ENCODE peak calls at places on chromosomes 11 and 22, in four cellular contexts. J is SJSA1, G is spleen, L is IMR-90. A is an unnamed sample.

GRCh38 chr11:130314184-130314748 is 451 bp downstream of the ZBTB44 start:
- DNase-seq in J (peak; percentile 59), G (peak; percentile 95), L (peak; percentile 1), A (peak; percentile 29)

GRCh38 chr11:69864589-69864929 is 45.3 kb upstream of the FGF3 start:
- DNase-seq in J (no peak), G (no peak), L (no peak), A (no peak)

GRCh38 chr22:37557321-37558001 is 2.8 kb upstream of the CDC42EP1 start:
- DNase-seq in J (no peak), G (no peak), L (no peak), A (no peak)

GRCh38 chr11:75311858-75312288 is 39.6 kb downstream of the ARRB1 start:
- DNase-seq in J (no peak), G (no peak), L (peak; percentile 17), A (no peak)

GRCh38 chr11:71391786-71392185 is 56.4 kb downstream of the DHCR7 start:
- DNase-seq in J (no peak), G (no peak), L (no peak), A (no peak)

GRCh38 chr11:83249972-83250593 is 36.1 kb downstream of the CCDC90B start:
- DNase-seq in J (no peak), G (no peak), L (peak; percentile 69), A (peak; percentile 58)

GRCh38 chr11:7977251-7977917 is 9.8 kb upstream of the EIF3F start:
- DNase-seq in J (peak; percentile 82), G (no peak), L (peak; percentile 97), A (peak; percentile 24)

GRCh38 chr11:66279092-66279797 is 1.3 kb downstream of the CNIH2 start:
- DNase-seq in J (no peak), G (peak; percentile 58), L (no peak), A (no peak)

GRCh38 chr11:65764434-65764833 is 16.3 kb downstream of the AP5B1 start:
- DNase-seq in J (no peak), G (no peak), L (no peak), A (no peak)

GRCh38 chr11:6237271-6237670 is 1.6 kb upstream of the CNGA4 start:
- DNase-seq in J (no peak), G (no peak), L (no peak), A (no peak)

GRCh38 chr11:36452231-36452630 is 57.8 kb downstream of the TRAF6 start:
- DNase-seq in J (peak; percentile 37), G (no peak), L (peak; percentile 32), A (no peak)
- H3K27ac ChIP-seq in J (no peak overlapping the region), G (no peak overlapping the region), L (peak overlapping the region; percentile 9), A (peak overlapping the region; percentile 79)

DNA sequence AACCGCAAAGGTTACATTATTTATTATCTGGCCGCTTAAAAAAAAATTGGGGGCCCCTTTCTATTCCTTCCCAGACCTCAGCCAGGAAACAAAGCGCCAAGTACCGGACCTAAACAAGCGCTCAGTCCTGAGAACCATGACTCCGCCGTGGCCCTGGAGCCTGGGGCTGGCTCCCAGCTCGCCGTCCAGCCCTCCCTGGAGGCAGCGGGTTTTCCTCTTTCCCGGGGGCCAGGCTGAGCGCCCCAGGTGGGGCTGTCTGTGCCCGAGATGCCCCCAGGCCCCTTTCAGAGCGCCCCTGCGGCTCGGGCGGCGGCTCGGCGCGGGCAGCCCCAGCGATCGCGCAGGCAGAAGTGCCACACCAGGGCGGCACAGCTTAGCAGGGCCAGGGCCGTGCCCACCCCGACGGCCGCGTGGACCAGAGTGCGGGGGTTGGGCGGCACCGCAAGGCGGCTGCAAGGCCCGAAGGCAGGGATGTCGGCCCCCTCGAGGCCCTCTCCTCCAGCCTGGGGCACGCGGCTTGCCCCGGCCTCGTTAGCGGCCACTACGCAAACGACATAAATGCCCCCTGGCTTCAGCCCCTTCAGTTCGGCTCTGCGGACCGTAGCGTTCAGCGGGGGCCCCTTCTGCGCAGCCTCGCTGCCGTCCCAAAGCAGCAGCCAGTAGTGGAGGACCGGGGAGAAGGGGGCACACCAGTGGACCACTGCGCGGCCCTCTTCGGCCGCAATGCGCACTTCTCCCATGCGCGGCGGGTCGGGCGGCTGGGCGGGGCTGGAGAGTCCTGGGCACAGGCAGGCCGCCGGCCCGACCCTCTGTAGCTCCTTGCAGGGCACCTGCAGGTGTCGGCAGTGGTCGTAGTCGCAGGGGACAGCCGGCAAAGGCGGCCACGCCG is 1.6 kb downstream of the LRRN4CL start:
- DNase-seq in J (no peak), G (no peak), L (no peak), A (no peak)
- H3K27ac ChIP-seq in J (no peak overlapping the region), G (no peak overlapping the region), L (no peak overlapping the region), A (no peak overlapping the region)

DNA sequence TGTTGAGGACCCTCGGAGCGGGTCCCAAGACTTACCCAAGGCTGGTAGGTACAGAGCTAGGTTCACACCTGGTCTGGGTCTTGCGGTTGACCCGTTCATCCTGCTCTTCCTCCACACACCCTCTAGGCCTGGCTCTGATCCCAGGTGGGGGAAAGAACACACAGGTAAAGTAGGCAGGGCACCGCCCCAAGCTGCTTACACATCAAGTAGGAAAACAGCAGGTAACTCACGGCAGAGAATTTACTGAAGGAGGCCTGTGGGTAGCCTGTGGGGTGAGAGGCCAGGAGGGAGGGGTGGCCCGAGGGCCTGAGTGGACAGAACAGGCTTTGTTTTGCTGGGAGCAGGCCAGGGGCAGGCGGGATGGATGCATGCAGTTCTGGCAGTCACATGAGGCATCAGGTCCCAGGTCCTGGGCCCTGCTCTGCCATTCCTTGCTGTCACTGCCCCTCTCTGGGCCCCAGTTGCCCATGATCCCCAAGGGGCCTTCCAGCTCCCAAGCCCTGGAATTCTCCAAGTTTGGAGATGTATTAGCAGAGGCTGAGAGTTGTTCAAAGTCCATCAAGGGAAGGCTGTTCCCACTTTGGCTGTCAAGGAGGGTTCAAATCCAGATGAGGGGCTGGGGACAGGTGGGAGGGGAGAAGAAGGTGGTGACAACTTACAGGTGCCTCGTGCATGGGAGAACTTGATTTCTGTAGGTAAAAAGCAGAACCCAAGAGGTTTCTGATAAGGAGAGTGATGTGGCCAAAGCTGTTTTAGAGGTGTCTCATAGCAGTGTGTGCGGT is 5.7 kb downstream of the TSKU start:
- DNase-seq in J (no peak), G (peak; percentile 45), L (no peak), A (no peak)
- H3K27ac ChIP-seq in J (no peak overlapping the region), G (no peak overlapping the region), L (no peak overlapping the region), A (peak overlapping the region; percentile 96)

GRCh38 chr22:45884201-45885067 is 92.5 kb downstream of the WNT7B start:
- DNase-seq in J (no peak), G (peak; percentile 47), L (no peak), A (no peak)
- H3K27ac ChIP-seq in J (no peak overlapping the region), G (no peak overlapping the region), L (no peak overlapping the region), A (no peak overlapping the region)

GRCh38 chr11:73470036-73470624 is 93.9 kb downstream of the RELT start:
- DNase-seq in J (no peak), G (no peak), L (no peak), A (no peak)

GRCh38 chr11:73467505-73467904 is 91.3 kb downstream of the RELT start:
- DNase-seq in J (no peak), G (no peak), L (no peak), A (no peak)

GRCh38 chr11:73469401-73469800 is 93.2 kb downstream of the RELT start:
- DNase-seq in J (no peak), G (no peak), L (no peak), A (no peak)

GRCh38 chr11:73466643-73467042 is 90.4 kb downstream of the RELT start:
- DNase-seq in J (no peak), G (no peak), L (no peak), A (no peak)

GRCh38 chr11:73468590-73469161 is 92.5 kb downstream of the RELT start:
- DNase-seq in J (no peak), G (no peak), L (no peak), A (no peak)
- H3K27ac ChIP-seq in J (no peak overlapping the region), G (no peak overlapping the region), L (no peak overlapping the region), A (no peak overlapping the region)

GRCh38 chr11:19242184-19242932 is 1.6 kb upstream of the E2F8 start:
- DNase-seq in J (no peak), G (peak; percentile 78), L (no peak), A (no peak)

GRCh38 chr11:19243601-19244000 is 2.9 kb upstream of the E2F8 start:
- DNase-seq in J (no peak), G (no peak), L (no peak), A (no peak)

GRCh38 chr11:19244621-19245020 is 3.9 kb upstream of the E2F8 start:
- DNase-seq in J (no peak), G (no peak), L (no peak), A (no peak)

GRCh38 chr11:19244084-19244483 is 3.3 kb upstream of the E2F8 start:
- DNase-seq in J (no peak), G (no peak), L (no peak), A (no peak)

GRCh38 chr11:19243143-19243542 is 2.4 kb upstream of the E2F8 start:
- DNase-seq in J (no peak), G (no peak), L (no peak), A (no peak)
- H3K27ac ChIP-seq in J (no peak overlapping the region), G (no peak overlapping the region), L (no peak overlapping the region), A (no peak overlapping the region)

GRCh38 chr11:44889266-44889665 is 61.4 kb downstream of the TP53I11 start:
- DNase-seq in J (peak; percentile 48), G (no peak), L (peak; percentile 23), A (no peak)

GRCh38 chr11:44899959-44900358 is 50.7 kb downstream of the TP53I11 start:
- DNase-seq in J (peak; percentile 35), G (no peak), L (peak; percentile 71), A (peak; percentile 73)

GRCh38 chr11:44893250-44894216 is 57.1 kb downstream of the TP53I11 start:
- DNase-seq in J (no peak), G (no peak), L (no peak), A (no peak)

GRCh38 chr11:44892843-44893242 is 57.8 kb downstream of the TP53I11 start:
- DNase-seq in J (no peak), G (no peak), L (no peak), A (no peak)

GRCh38 chr11:44894217-44894617 is 56.5 kb downstream of the TP53I11 start:
- DNase-seq in J (peak; percentile 59), G (peak; percentile 87), L (peak; percentile 66), A (peak; percentile 78)
- H3K27ac ChIP-seq in J (no peak overlapping the region), G (no peak overlapping the region), L (no peak overlapping the region), A (no peak overlapping the region)

DNA sequence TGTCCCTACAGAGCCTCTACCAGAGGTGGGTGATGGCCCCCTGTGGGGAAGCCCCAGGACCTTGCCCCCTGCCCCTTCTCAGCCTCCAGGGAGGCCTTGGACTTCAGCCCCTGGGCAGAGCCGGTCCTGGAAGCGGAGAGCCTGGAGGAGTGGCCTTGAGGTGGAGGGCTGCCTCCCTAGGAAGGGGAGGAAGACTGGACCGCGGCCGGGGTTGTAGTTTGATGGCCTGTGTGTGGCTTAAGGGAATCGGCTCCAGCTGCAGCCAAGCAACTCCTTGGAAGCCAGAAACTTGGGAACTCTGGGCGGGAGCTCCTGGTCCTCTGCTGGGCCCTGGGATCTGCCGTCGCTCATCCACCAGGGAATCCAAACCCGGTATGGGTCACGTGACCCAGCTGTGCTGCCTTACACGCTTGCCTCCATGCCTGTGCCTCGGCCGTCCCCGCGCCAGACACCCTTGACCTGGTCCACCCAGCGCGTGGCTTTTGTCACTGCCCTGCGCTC is 23.6 kb upstream of the ARHGAP8 start:
- DNase-seq in J (no peak), G (no peak), L (no peak), A (no peak)
- H3K27ac ChIP-seq in J (no peak overlapping the region), G (peak overlapping the region; percentile 73), L (no peak overlapping the region), A (no peak overlapping the region)

GRCh38 chr11:112615238-112615637 is 346.0 kb upstream of the NCAM1 start:
- DNase-seq in J (no peak), G (no peak), L (no peak), A (no peak)
- H3K27ac ChIP-seq in J (no peak overlapping the region), G (peak overlapping the region; percentile 71), L (no peak overlapping the region), A (no peak overlapping the region)